ENCODE peak calls at places on chromosomes 13 and 19, in seven cellular contexts. One of them, this sample, is unnamed.

GRCh38 chr19:15101479-15102082 is 5.6 kb upstream of the SYDE1 start:
- DNase-seq in central memory CD4-positive, alpha-beta T cell: peak
- DNase-seq in body of pancreas: peak
- DNase-seq in anterior cingulate cortex: no peak
- DNase-seq in left cardiac atrium: no peak
- DNase-seq in mesothelial cell of epicardium: no peak
- DNase-seq in thyroid gland: no peak
- DNase-seq in this sample: no peak

GRCh38 chr13:66114127-66114526 is 1116.0 kb downstream of the PCDH9 start:
- DNase-seq in central memory CD4-positive, alpha-beta T cell: no peak
- DNase-seq in body of pancreas: no peak
- DNase-seq in anterior cingulate cortex: no peak
- DNase-seq in left cardiac atrium: no peak
- DNase-seq in mesothelial cell of epicardium: no peak
- DNase-seq in thyroid gland: no peak
- DNase-seq in this sample: no peak

GRCh38 chr19:16739546-16739945 is 19.9 kb downstream of the NWD1 start:
- DNase-seq in central memory CD4-positive, alpha-beta T cell: no peak
- DNase-seq in body of pancreas: no peak
- DNase-seq in anterior cingulate cortex: no peak
- DNase-seq in left cardiac atrium: no peak
- DNase-seq in mesothelial cell of epicardium: no peak
- DNase-seq in thyroid gland: no peak
- DNase-seq in this sample: no peak

GRCh38 chr19:17888260-17888659 is 16.5 kb downstream of the SLC5A5 start:
- DNase-seq in central memory CD4-positive, alpha-beta T cell: no peak
- DNase-seq in body of pancreas: no peak
- DNase-seq in anterior cingulate cortex: no peak
- DNase-seq in left cardiac atrium: no peak
- DNase-seq in mesothelial cell of epicardium: no peak
- DNase-seq in thyroid gland: no peak
- DNase-seq in this sample: no peak

GRCh38 chr19:768424-768823 is 17.5 kb downstream of the MISP start:
- DNase-seq in central memory CD4-positive, alpha-beta T cell: no peak
- DNase-seq in body of pancreas: no peak
- DNase-seq in anterior cingulate cortex: no peak
- DNase-seq in left cardiac atrium: no peak
- DNase-seq in mesothelial cell of epicardium: no peak
- DNase-seq in thyroid gland: peak
- DNase-seq in this sample: no peak

GRCh38 chr19:6677924-6678689 is 8.1 kb upstream of the TNFSF14 start:
- DNase-seq in central memory CD4-positive, alpha-beta T cell: peak
- DNase-seq in body of pancreas: peak
- DNase-seq in anterior cingulate cortex: no peak
- DNase-seq in left cardiac atrium: no peak
- DNase-seq in mesothelial cell of epicardium: no peak
- DNase-seq in thyroid gland: no peak
- DNase-seq in this sample: no peak

GRCh38 chr13:110850006-110850405 is 64.9 kb downstream of the ANKRD10 start:
- DNase-seq in central memory CD4-positive, alpha-beta T cell: no peak
- DNase-seq in body of pancreas: no peak
- DNase-seq in anterior cingulate cortex: no peak
- DNase-seq in left cardiac atrium: no peak
- DNase-seq in mesothelial cell of epicardium: no peak
- DNase-seq in thyroid gland: no peak
- DNase-seq in this sample: no peak

GRCh38 chr19:39319892-39320168 is 833 bp downstream of the LRFN1 start:
- DNase-seq in central memory CD4-positive, alpha-beta T cell: no peak
- DNase-seq in body of pancreas: no peak
- DNase-seq in anterior cingulate cortex: no peak
- DNase-seq in left cardiac atrium: no peak
- DNase-seq in mesothelial cell of epicardium: no peak
- DNase-seq in thyroid gland: no peak
- DNase-seq in this sample: no peak

GRCh38 chr13:50731400-50731799 is 112.1 kb downstream of the DLEU7 start:
- DNase-seq in central memory CD4-positive, alpha-beta T cell: no peak
- DNase-seq in body of pancreas: no peak
- DNase-seq in anterior cingulate cortex: no peak
- DNase-seq in left cardiac atrium: no peak
- DNase-seq in mesothelial cell of epicardium: no peak
- DNase-seq in thyroid gland: no peak
- DNase-seq in this sample: no peak

GRCh38 chr19:17294051-17294891 is 9.0 kb downstream of the ABHD8 start:
- DNase-seq in central memory CD4-positive, alpha-beta T cell: peak
- DNase-seq in body of pancreas: peak
- DNase-seq in anterior cingulate cortex: no peak
- DNase-seq in left cardiac atrium: no peak
- DNase-seq in mesothelial cell of epicardium: no peak
- DNase-seq in thyroid gland: peak
- DNase-seq in this sample: no peak

GRCh38 chr19:14081797-14082674 is 3.5 kb downstream of the C19orf67 start:
- DNase-seq in central memory CD4-positive, alpha-beta T cell: peak
- DNase-seq in body of pancreas: peak
- DNase-seq in anterior cingulate cortex: peak
- DNase-seq in left cardiac atrium: peak
- DNase-seq in mesothelial cell of epicardium: no peak
- DNase-seq in thyroid gland: peak
- DNase-seq in this sample: no peak

GRCh38 chr19:45729774-45730388 is 815 bp downstream of the FBXO46 start:
- DNase-seq in central memory CD4-positive, alpha-beta T cell: no peak
- DNase-seq in body of pancreas: no peak
- DNase-seq in anterior cingulate cortex: no peak
- DNase-seq in left cardiac atrium: no peak
- DNase-seq in mesothelial cell of epicardium: no peak
- DNase-seq in thyroid gland: no peak
- DNase-seq in this sample: no peak

GRCh38 chr19:50628551-50628950 is 11.1 kb downstream of the SYT3 start:
- DNase-seq in central memory CD4-positive, alpha-beta T cell: no peak
- DNase-seq in body of pancreas: no peak
- DNase-seq in anterior cingulate cortex: no peak
- DNase-seq in left cardiac atrium: no peak
- DNase-seq in mesothelial cell of epicardium: no peak
- DNase-seq in thyroid gland: no peak
- DNase-seq in this sample: no peak

GRCh38 chr19:1256646-1257474 is 8.5 kb downstream of the MIDN start:
- DNase-seq in central memory CD4-positive, alpha-beta T cell: no peak
- DNase-seq in body of pancreas: peak
- DNase-seq in anterior cingulate cortex: no peak
- DNase-seq in left cardiac atrium: no peak
- DNase-seq in mesothelial cell of epicardium: no peak
- DNase-seq in thyroid gland: no peak
- DNase-seq in this sample: no peak

GRCh38 chr19:10096615-10096963 is 5.9 kb downstream of the ANGPTL6 start:
- DNase-seq in central memory CD4-positive, alpha-beta T cell: no peak
- DNase-seq in body of pancreas: no peak
- DNase-seq in anterior cingulate cortex: no peak
- DNase-seq in left cardiac atrium: no peak
- DNase-seq in mesothelial cell of epicardium: no peak
- DNase-seq in thyroid gland: no peak
- DNase-seq in this sample: no peak